ENCODE peak calls at places on chromosomes 2 and 18, in six cellular contexts. One of them, this sample, is unnamed.

GRCh38 chr18:34913837-34914755 is 127.1 kb upstream of the MAPRE2 start:
- DNase-seq in GM04504: no peak
- DNase-seq in activated T-helper 1 cell treated with Interleukin-2 at 50 U/mL for 16 hours: no peak
- DNase-seq in psoas muscle: no peak
- DNase-seq in AG04450: peak
- DNase-seq in A549: peak
- DNase-seq in this sample: peak

GRCh38 chr2:20212871-20213503 is 11.9 kb downstream of the SDC1 start:
- DNase-seq in GM04504: no peak
- DNase-seq in activated T-helper 1 cell treated with Interleukin-2 at 50 U/mL for 16 hours: no peak
- DNase-seq in psoas muscle: no peak
- DNase-seq in AG04450: no peak
- DNase-seq in A549: no peak
- DNase-seq in this sample: no peak

GRCh38 chr18:38297910-38298309 is 732.3 kb upstream of the CELF4 start:
- DNase-seq in GM04504: no peak
- DNase-seq in activated T-helper 1 cell treated with Interleukin-2 at 50 U/mL for 16 hours: no peak
- DNase-seq in psoas muscle: no peak
- DNase-seq in AG04450: no peak
- DNase-seq in A549: no peak
- DNase-seq in this sample: no peak

GRCh38 chr2:46001290-46001689 is 295.9 kb upstream of the EPAS1 start:
- DNase-seq in GM04504: no peak
- DNase-seq in activated T-helper 1 cell treated with Interleukin-2 at 50 U/mL for 16 hours: no peak
- DNase-seq in psoas muscle: no peak
- DNase-seq in AG04450: no peak
- DNase-seq in A549: no peak
- DNase-seq in this sample: no peak

GRCh38 chr18:49342690-49343089 is 117.8 kb downstream of the DYM start:
- DNase-seq in GM04504: no peak
- DNase-seq in activated T-helper 1 cell treated with Interleukin-2 at 50 U/mL for 16 hours: no peak
- DNase-seq in psoas muscle: no peak
- DNase-seq in AG04450: no peak
- DNase-seq in A549: no peak
- DNase-seq in this sample: no peak

GRCh38 chr2:217939629-217940245 is 63.1 kb downstream of the TNS1 start:
- DNase-seq in GM04504: no peak
- DNase-seq in activated T-helper 1 cell treated with Interleukin-2 at 50 U/mL for 16 hours: no peak
- DNase-seq in psoas muscle: peak
- DNase-seq in AG04450: no peak
- DNase-seq in A549: no peak
- DNase-seq in this sample: no peak

GRCh38 chr2:55232084-55232862 is at the start of the genes CLHC1 and RPS27A:
- DNase-seq in GM04504: peak
- DNase-seq in activated T-helper 1 cell treated with Interleukin-2 at 50 U/mL for 16 hours: peak
- DNase-seq in psoas muscle: peak
- DNase-seq in AG04450: peak
- DNase-seq in A549: peak
- DNase-seq in this sample: peak

GRCh38 chr2:68251855-68252406 is 401 bp downstream of the PPP3R1 start:
- DNase-seq in GM04504: no peak
- DNase-seq in activated T-helper 1 cell treated with Interleukin-2 at 50 U/mL for 16 hours: peak
- DNase-seq in psoas muscle: peak
- DNase-seq in AG04450: no peak
- DNase-seq in A549: no peak
- DNase-seq in this sample: no peak

GRCh38 chr2:30866974-30867373 is 59.7 kb upstream of the CAPN13 start:
- DNase-seq in GM04504: no peak
- DNase-seq in activated T-helper 1 cell treated with Interleukin-2 at 50 U/mL for 16 hours: no peak
- DNase-seq in psoas muscle: no peak
- DNase-seq in AG04450: no peak
- DNase-seq in A549: no peak
- DNase-seq in this sample: peak

GRCh38 chr2:175884673-175885393 is 117.2 kb downstream of the LNPK start:
- DNase-seq in GM04504: no peak
- DNase-seq in activated T-helper 1 cell treated with Interleukin-2 at 50 U/mL for 16 hours: no peak
- DNase-seq in psoas muscle: no peak
- DNase-seq in AG04450: no peak
- DNase-seq in A549: no peak
- DNase-seq in this sample: no peak

GRCh38 chr2:45005261-45006002 is 3.8 kb downstream of the SIX2 start:
- DNase-seq in GM04504: no peak
- DNase-seq in activated T-helper 1 cell treated with Interleukin-2 at 50 U/mL for 16 hours: no peak
- DNase-seq in psoas muscle: no peak
- DNase-seq in AG04450: no peak
- DNase-seq in A549: no peak
- DNase-seq in this sample: no peak

GRCh38 chr2:230925443-230925878 is 419 bp upstream of the GPR55 start:
- DNase-seq in GM04504: no peak
- DNase-seq in activated T-helper 1 cell treated with Interleukin-2 at 50 U/mL for 16 hours: no peak
- DNase-seq in psoas muscle: no peak
- DNase-seq in AG04450: no peak
- DNase-seq in A549: no peak
- DNase-seq in this sample: peak

GRCh38 chr2:44758591-44758990 is 182.9 kb upstream of the SIX3 start:
- DNase-seq in GM04504: no peak
- DNase-seq in activated T-helper 1 cell treated with Interleukin-2 at 50 U/mL for 16 hours: no peak
- DNase-seq in psoas muscle: no peak
- DNase-seq in AG04450: no peak
- DNase-seq in A549: no peak
- DNase-seq in this sample: no peak

GRCh38 chr18:6660334-6660733 is 69.2 kb upstream of the ARHGAP28 start:
- DNase-seq in GM04504: no peak
- DNase-seq in activated T-helper 1 cell treated with Interleukin-2 at 50 U/mL for 16 hours: no peak
- DNase-seq in psoas muscle: no peak
- DNase-seq in AG04450: no peak
- DNase-seq in A549: no peak
- DNase-seq in this sample: no peak

GRCh38 chr2:183782436-183782835 is 658.2 kb downstream of the NUP35 start:
- DNase-seq in GM04504: no peak
- DNase-seq in activated T-helper 1 cell treated with Interleukin-2 at 50 U/mL for 16 hours: no peak
- DNase-seq in psoas muscle: no peak
- DNase-seq in AG04450: no peak
- DNase-seq in A549: no peak
- DNase-seq in this sample: no peak

GRCh38 chr2:161161074-161161577 is 898 bp downstream of the TANK start:
- DNase-seq in GM04504: no peak
- DNase-seq in activated T-helper 1 cell treated with Interleukin-2 at 50 U/mL for 16 hours: no peak
- DNase-seq in psoas muscle: no peak
- DNase-seq in AG04450: no peak
- DNase-seq in A549: no peak
- DNase-seq in this sample: no peak

GRCh38 chr18:21933931-21934765 is 193.6 kb downstream of the MIB1 start:
- DNase-seq in GM04504: no peak
- DNase-seq in activated T-helper 1 cell treated with Interleukin-2 at 50 U/mL for 16 hours: no peak
- DNase-seq in psoas muscle: no peak
- DNase-seq in AG04450: no peak
- DNase-seq in A549: no peak
- DNase-seq in this sample: no peak

GRCh38 chr2:10704034-10704594 is 14.3 kb upstream of the NOL10 start:
- DNase-seq in GM04504: no peak
- DNase-seq in activated T-helper 1 cell treated with Interleukin-2 at 50 U/mL for 16 hours: no peak
- DNase-seq in psoas muscle: no peak
- DNase-seq in AG04450: no peak
- DNase-seq in A549: no peak
- DNase-seq in this sample: no peak

GRCh38 chr18:78603584-78603983 is 376.0 kb upstream of the SALL3 start:
- DNase-seq in GM04504: no peak
- DNase-seq in activated T-helper 1 cell treated with Interleukin-2 at 50 U/mL for 16 hours: no peak
- DNase-seq in psoas muscle: no peak
- DNase-seq in AG04450: no peak
- DNase-seq in A549: no peak
- DNase-seq in this sample: no peak

GRCh38 chr2:173432049-173432754 is 77.5 kb downstream of the CDCA7 start:
- DNase-seq in GM04504: no peak
- DNase-seq in activated T-helper 1 cell treated with Interleukin-2 at 50 U/mL for 16 hours: no peak
- DNase-seq in psoas muscle: no peak
- DNase-seq in AG04450: no peak
- DNase-seq in A549: peak
- DNase-seq in this sample: peak

GRCh38 chr2:54081574-54081973 is 33.8 kb upstream of the ACYP2 start:
- DNase-seq in GM04504: no peak
- DNase-seq in activated T-helper 1 cell treated with Interleukin-2 at 50 U/mL for 16 hours: no peak
- DNase-seq in psoas muscle: no peak
- DNase-seq in AG04450: no peak
- DNase-seq in A549: no peak
- DNase-seq in this sample: no peak

GRCh38 chr2:69577467-69578200 is 65.9 kb downstream of the AAK1 start:
- DNase-seq in GM04504: no peak
- DNase-seq in activated T-helper 1 cell treated with Interleukin-2 at 50 U/mL for 16 hours: no peak
- DNase-seq in psoas muscle: peak
- DNase-seq in AG04450: no peak
- DNase-seq in A549: no peak
- DNase-seq in this sample: no peak

GRCh38 chr2:98749053-98749450 is 18.1 kb upstream of the MGAT4A start:
- DNase-seq in GM04504: no peak
- DNase-seq in activated T-helper 1 cell treated with Interleukin-2 at 50 U/mL for 16 hours: no peak
- DNase-seq in psoas muscle: peak
- DNase-seq in AG04450: no peak
- DNase-seq in A549: no peak
- DNase-seq in this sample: peak

GRCh38 chr2:53490659-53491058 is 276.9 kb upstream of the CHAC2 start:
- DNase-seq in GM04504: peak
- DNase-seq in activated T-helper 1 cell treated with Interleukin-2 at 50 U/mL for 16 hours: no peak
- DNase-seq in psoas muscle: peak
- DNase-seq in AG04450: peak
- DNase-seq in A549: peak
- DNase-seq in this sample: no peak

GRCh38 chr2:2570871-2571270 is 239.8 kb upstream of the MYT1L start:
- DNase-seq in GM04504: no peak
- DNase-seq in activated T-helper 1 cell treated with Interleukin-2 at 50 U/mL for 16 hours: no peak
- DNase-seq in psoas muscle: no peak
- DNase-seq in AG04450: no peak
- DNase-seq in A549: no peak
- DNase-seq in this sample: no peak

GRCh38 chr2:63301481-63301880 is 250.9 kb downstream of the OTX1 start:
- DNase-seq in GM04504: no peak
- DNase-seq in activated T-helper 1 cell treated with Interleukin-2 at 50 U/mL for 16 hours: no peak
- DNase-seq in psoas muscle: no peak
- DNase-seq in AG04450: no peak
- DNase-seq in A549: peak
- DNase-seq in this sample: no peak

GRCh38 chr2:235098273-235098672 is 146.5 kb downstream of the SH3BP4 start:
- DNase-seq in GM04504: no peak
- DNase-seq in activated T-helper 1 cell treated with Interleukin-2 at 50 U/mL for 16 hours: no peak
- DNase-seq in psoas muscle: no peak
- DNase-seq in AG04450: no peak
- DNase-seq in A549: peak
- DNase-seq in this sample: no peak

GRCh38 chr18:30254331-30254730 is 788.2 kb downstream of the DSC3 start:
- DNase-seq in GM04504: no peak
- DNase-seq in activated T-helper 1 cell treated with Interleukin-2 at 50 U/mL for 16 hours: no peak
- DNase-seq in psoas muscle: no peak
- DNase-seq in AG04450: no peak
- DNase-seq in A549: no peak
- DNase-seq in this sample: no peak

GRCh38 chr18:47752796-47753645 is 177.4 kb downstream of the SMAD2 start:
- DNase-seq in GM04504: no peak
- DNase-seq in activated T-helper 1 cell treated with Interleukin-2 at 50 U/mL for 16 hours: no peak
- DNase-seq in psoas muscle: no peak
- DNase-seq in AG04450: no peak
- DNase-seq in A549: no peak
- DNase-seq in this sample: no peak

GRCh38 chr2:235709969-235710879 is 216.4 kb downstream of the AGAP1 start:
- DNase-seq in GM04504: no peak
- DNase-seq in activated T-helper 1 cell treated with Interleukin-2 at 50 U/mL for 16 hours: no peak
- DNase-seq in psoas muscle: no peak
- DNase-seq in AG04450: no peak
- DNase-seq in A549: no peak
- DNase-seq in this sample: no peak

GRCh38 chr18:13439475-13439874 is 220.9 kb downstream of the LDLRAD4 start:
- DNase-seq in GM04504: no peak
- DNase-seq in activated T-helper 1 cell treated with Interleukin-2 at 50 U/mL for 16 hours: no peak
- DNase-seq in psoas muscle: no peak
- DNase-seq in AG04450: no peak
- DNase-seq in A549: no peak
- DNase-seq in this sample: no peak

GRCh38 chr2:23452397-23452796 is 67.4 kb downstream of the KLHL29 start:
- DNase-seq in GM04504: no peak
- DNase-seq in activated T-helper 1 cell treated with Interleukin-2 at 50 U/mL for 16 hours: no peak
- DNase-seq in psoas muscle: no peak
- DNase-seq in AG04450: no peak
- DNase-seq in A549: no peak
- DNase-seq in this sample: no peak

GRCh38 chr2:105438104-105438929 is 39.5 kb upstream of the FHL2 start:
- DNase-seq in GM04504: peak
- DNase-seq in activated T-helper 1 cell treated with Interleukin-2 at 50 U/mL for 16 hours: no peak
- DNase-seq in psoas muscle: peak
- DNase-seq in AG04450: no peak
- DNase-seq in A549: no peak
- DNase-seq in this sample: no peak

GRCh38 chr18:73942081-73942625 is 205.5 kb downstream of the FBXO15 start:
- DNase-seq in GM04504: no peak
- DNase-seq in activated T-helper 1 cell treated with Interleukin-2 at 50 U/mL for 16 hours: no peak
- DNase-seq in psoas muscle: no peak
- DNase-seq in AG04450: no peak
- DNase-seq in A549: no peak
- DNase-seq in this sample: no peak

GRCh38 chr2:97742381-97742847 is 29.0 kb downstream of the ZAP70 start:
- DNase-seq in GM04504: no peak
- DNase-seq in activated T-helper 1 cell treated with Interleukin-2 at 50 U/mL for 16 hours: peak
- DNase-seq in psoas muscle: no peak
- DNase-seq in AG04450: no peak
- DNase-seq in A549: no peak
- DNase-seq in this sample: no peak

GRCh38 chr2:168699834-168700417 is 102.5 kb upstream of the NOSTRIN start:
- DNase-seq in GM04504: peak
- DNase-seq in activated T-helper 1 cell treated with Interleukin-2 at 50 U/mL for 16 hours: no peak
- DNase-seq in psoas muscle: peak
- DNase-seq in AG04450: peak
- DNase-seq in A549: no peak
- DNase-seq in this sample: no peak

GRCh38 chr2:20585351-20585709 is 65.6 kb downstream of the HS1BP3 start:
- DNase-seq in GM04504: no peak
- DNase-seq in activated T-helper 1 cell treated with Interleukin-2 at 50 U/mL for 16 hours: no peak
- DNase-seq in psoas muscle: no peak
- DNase-seq in AG04450: no peak
- DNase-seq in A549: no peak
- DNase-seq in this sample: no peak